ENCODE peak calls at places on chromosome 11, in four cellular contexts. One of them, this sample, is unnamed.

GRCh38 chr11:119782673-119783072 is 53.7 kb upstream of the NECTIN1 start:
- DNase-seq in HCEC 1CT: no peak
- DNase-seq in NCI-H146: no peak
- DNase-seq in WERI-Rb-1: peak
- DNase-seq in this sample: no peak

GRCh38 chr11:33128739-33129138 is 32.5 kb downstream of the CSTF3 start:
- DNase-seq in NCI-H146: no peak
- DNase-seq in WERI-Rb-1: no peak
- DNase-seq in HCEC 1CT: no peak
- DNase-seq in this sample: no peak

GRCh38 chr11:102799656-102800339 is 1.8 kb upstream of the MMP1 start:
- DNase-seq in HCEC 1CT: peak
- DNase-seq in NCI-H146: no peak
- DNase-seq in WERI-Rb-1: no peak
- DNase-seq in this sample: no peak

GRCh38 chr11:73633999-73634398 is 12.4 kb upstream of the PLEKHB1 start:
- DNase-seq in NCI-H146: no peak
- DNase-seq in HCEC 1CT: no peak
- DNase-seq in WERI-Rb-1: no peak
- DNase-seq in this sample: no peak

GRCh38 chr11:124150684-124151083 is 32.5 kb upstream of the OR10D3 start:
- DNase-seq in HCEC 1CT: no peak
- DNase-seq in WERI-Rb-1: no peak
- DNase-seq in NCI-H146: no peak
- DNase-seq in this sample: no peak

GRCh38 chr11:86800076-86800955 is at the start of gene PRSS23:
- DNase-seq in HCEC 1CT: peak
- DNase-seq in NCI-H146: peak
- DNase-seq in WERI-Rb-1: peak
- DNase-seq in this sample: peak

GRCh38 chr11:33725496-33725895 is 10.7 kb downstream of the CD59 start:
- DNase-seq in WERI-Rb-1: no peak
- DNase-seq in NCI-H146: no peak
- DNase-seq in HCEC 1CT: no peak
- DNase-seq in this sample: no peak

GRCh38 chr11:2846470-2846869 is 39.1 kb downstream of the CDKN1C start:
- DNase-seq in NCI-H146: no peak
- DNase-seq in WERI-Rb-1: no peak
- DNase-seq in HCEC 1CT: no peak
- DNase-seq in this sample: no peak

GRCh38 chr11:118111019-118111743 is 24.4 kb upstream of the SMIM35 start:
- DNase-seq in HCEC 1CT: no peak
- DNase-seq in NCI-H146: no peak
- DNase-seq in WERI-Rb-1: no peak
- DNase-seq in this sample: no peak

GRCh38 chr11:7019500-7020182 is 505 bp downstream of the ZNF214 start:
- DNase-seq in NCI-H146: peak
- DNase-seq in WERI-Rb-1: peak
- DNase-seq in HCEC 1CT: peak
- DNase-seq in this sample: peak

GRCh38 chr11:66479741-66480115 is 506 bp upstream of the DPP3 start:
- DNase-seq in HCEC 1CT: no peak
- DNase-seq in WERI-Rb-1: no peak
- DNase-seq in NCI-H146: peak
- DNase-seq in this sample: peak

GRCh38 chr11:130163346-130164220 is 4.0 kb downstream of the ST14 start:
- DNase-seq in WERI-Rb-1: no peak
- DNase-seq in NCI-H146: no peak
- DNase-seq in HCEC 1CT: no peak
- DNase-seq in this sample: peak

GRCh38 chr11:62546244-62546936 is at the start of gene AHNAK:
- DNase-seq in HCEC 1CT: peak
- DNase-seq in NCI-H146: peak
- DNase-seq in WERI-Rb-1: peak
- DNase-seq in this sample: peak

GRCh38 chr11:75225794-75226193 is 14.8 kb upstream of the TPBGL start:
- DNase-seq in WERI-Rb-1: no peak
- DNase-seq in NCI-H146: no peak
- DNase-seq in HCEC 1CT: no peak
- DNase-seq in this sample: no peak

GRCh38 chr11:85182437-85183109 is 444.6 kb downstream of the DLG2 start:
- DNase-seq in HCEC 1CT: peak
- DNase-seq in WERI-Rb-1: no peak
- DNase-seq in NCI-H146: peak
- DNase-seq in this sample: peak

GRCh38 chr11:118570787-118571186 is 1.4 kb upstream of the ARCN1 start:
- DNase-seq in NCI-H146: no peak
- DNase-seq in HCEC 1CT: no peak
- DNase-seq in WERI-Rb-1: no peak
- DNase-seq in this sample: no peak

GRCh38 chr11:61083601-61084147 is 18.6 kb upstream of the CD5 start:
- DNase-seq in HCEC 1CT: no peak
- DNase-seq in WERI-Rb-1: no peak
- DNase-seq in NCI-H146: no peak
- DNase-seq in this sample: no peak

GRCh38 chr11:96755209-96755608 is 365.4 kb downstream of the JRKL start:
- DNase-seq in WERI-Rb-1: no peak
- DNase-seq in HCEC 1CT: no peak
- DNase-seq in NCI-H146: no peak
- DNase-seq in this sample: no peak

GRCh38 chr11:986270-986951 is 50.1 kb downstream of the MUC6 start:
- DNase-seq in WERI-Rb-1: no peak
- DNase-seq in NCI-H146: no peak
- DNase-seq in HCEC 1CT: no peak
- DNase-seq in this sample: no peak

GRCh38 chr11:32420937-32421532 is 14.3 kb downstream of the WT1 start:
- DNase-seq in NCI-H146: no peak
- DNase-seq in WERI-Rb-1: no peak
- DNase-seq in HCEC 1CT: peak
- DNase-seq in this sample: no peak

GRCh38 chr11:45607995-45608394 is 57.4 kb downstream of the CHST1 start:
- DNase-seq in NCI-H146: no peak
- DNase-seq in HCEC 1CT: peak
- DNase-seq in WERI-Rb-1: peak
- DNase-seq in this sample: no peak

GRCh38 chr11:34685864-34686263 is 65.0 kb downstream of the EHF start:
- DNase-seq in NCI-H146: no peak
- DNase-seq in HCEC 1CT: no peak
- DNase-seq in WERI-Rb-1: no peak
- DNase-seq in this sample: no peak

GRCh38 chr11:2813141-2813908 is 72.2 kb downstream of the CDKN1C start:
- DNase-seq in HCEC 1CT: no peak
- DNase-seq in NCI-H146: peak
- DNase-seq in WERI-Rb-1: no peak
- DNase-seq in this sample: no peak

GRCh38 chr11:47127213-47127612 is 49.5 kb downstream of the ARFGAP2 start:
- DNase-seq in WERI-Rb-1: no peak
- DNase-seq in HCEC 1CT: no peak
- DNase-seq in NCI-H146: peak
- DNase-seq in this sample: no peak

GRCh38 chr11:78432058-78432515 is 14.5 kb upstream of the GAB2 start:
- DNase-seq in HCEC 1CT: peak
- DNase-seq in NCI-H146: peak
- DNase-seq in WERI-Rb-1: peak
- DNase-seq in this sample: peak

GRCh38 chr11:66344550-66345315 is at the start of gene BRMS1:
- DNase-seq in WERI-Rb-1: peak
- DNase-seq in HCEC 1CT: peak
- DNase-seq in NCI-H146: peak
- DNase-seq in this sample: peak

GRCh38 chr11:67494371-67495233 is 10.6 kb downstream of the PITPNM1 start:
- DNase-seq in WERI-Rb-1: no peak
- DNase-seq in HCEC 1CT: no peak
- DNase-seq in NCI-H146: no peak
- DNase-seq in this sample: no peak

GRCh38 chr11:294795-295194 is 4.5 kb downstream of the IFITM5 start:
- DNase-seq in NCI-H146: no peak
- DNase-seq in WERI-Rb-1: no peak
- DNase-seq in HCEC 1CT: no peak
- DNase-seq in this sample: no peak

GRCh38 chr11:16603890-16604783 is 134.3 kb upstream of the C11orf58 start:
- DNase-seq in HCEC 1CT: peak
- DNase-seq in NCI-H146: peak
- DNase-seq in WERI-Rb-1: no peak
- DNase-seq in this sample: peak

GRCh38 chr11:110174645-110175310 is 81.6 kb downstream of the ZC3H12C start:
- DNase-seq in WERI-Rb-1: no peak
- DNase-seq in HCEC 1CT: peak
- DNase-seq in NCI-H146: no peak
- DNase-seq in this sample: no peak

GRCh38 chr11:11148104-11148509 is 204.9 kb downstream of the CSNK2A3 start:
- DNase-seq in HCEC 1CT: peak
- DNase-seq in WERI-Rb-1: no peak
- DNase-seq in NCI-H146: no peak
- DNase-seq in this sample: no peak

GRCh38 chr11:69356703-69357457 is 62.9 kb downstream of the MYEOV start:
- DNase-seq in NCI-H146: no peak
- DNase-seq in WERI-Rb-1: no peak
- DNase-seq in HCEC 1CT: no peak
- DNase-seq in this sample: no peak

This sample was measured in NCI-H345.